ENCODE peak calls at places on chromosomes 7 and 10, in six cellular contexts. C, Y, G, J, Z and O are unnamed samples.
A peak's percentile ranks its signal among the peaks of the same experiment; 100 is the strongest.

GRCh38 chr7:105278973-105279687 is 109.6 kb downstream of the SRPK2 start:
- DNase-seq in C (no peak), Y (no peak), G (no peak), J (no peak), Z (no peak), O (no peak)

GRCh38 chr10:121910673-121911420 is 17.0 kb downstream of the ATE1 start:
- DNase-seq in C (no peak), Y (no peak), G (no peak), J (no peak), Z (no peak), O (no peak)

GRCh38 chr10:109831846-109832245 is 91.5 kb downstream of the XPNPEP1 start:
- DNase-seq in C (no peak), Y (no peak), G (no peak), J (no peak), Z (no peak), O (no peak)

GRCh38 chr10:71990706-71991269 is 26.6 kb downstream of the CHST3 start:
- DNase-seq in C (no peak), Y (no peak), G (no peak), J (no peak), Z (no peak), O (no peak)

GRCh38 chr7:37514520-37514919 is 65.9 kb upstream of the ELMO1 start:
- DNase-seq in C (no peak), Y (no peak), G (no peak), J (no peak), Z (no peak), O (no peak)

GRCh38 chr10:93995598-93996271 is 2.0 kb downstream of the PLCE1 start:
- DNase-seq in C (no peak), Y (no peak), G (no peak), J (no peak), Z (no peak), O (no peak)

GRCh38 chr7:131895541-131896173 is 339.2 kb upstream of the PODXL start:
- DNase-seq in C (no peak), Y (no peak), G (no peak), J (peak; percentile 28), Z (no peak), O (no peak)

GRCh38 chr10:85992324-85992723 is 374.3 kb downstream of the GRID1 start:
- DNase-seq in C (no peak), Y (no peak), G (no peak), J (no peak), Z (no peak), O (no peak)

GRCh38 chr7:26081627-26082026 is 70.4 kb upstream of the NFE2L3 start:
- DNase-seq in C (no peak), Y (no peak), G (no peak), J (no peak), Z (no peak), O (no peak)

GRCh38 chr7:112782498-112782897 is 7.7 kb downstream of the TMEM168 start:
- DNase-seq in C (no peak), Y (no peak), G (no peak), J (no peak), Z (no peak), O (no peak)

GRCh38 chr10:27285093-27285492 is 44.5 kb upstream of the ACBD5 start:
- DNase-seq in C (peak; percentile 40), Y (no peak), G (no peak), J (peak; percentile 1), Z (no peak), O (peak; percentile 52)

GRCh38 chr10:102713814-102714620 is at the start of gene ARL3:
- DNase-seq in C (peak; percentile 99), Y (peak; percentile 96), G (peak; percentile 93), J (peak; percentile 96), Z (peak; percentile 89), O (peak; percentile 87)

GRCh38 chr7:26367219-26367711 is 75.6 kb downstream of the SNX10 start:
- DNase-seq in C (no peak), Y (no peak), G (no peak), J (no peak), Z (no peak), O (no peak)